ENCODE peak calls at places on chromosome 6, in seven cellular contexts. E is HCT116, I is H1, M is NT2/D1, U is HepG2, J is SK-N-SH, L is K562. R is an unnamed sample.

GRCh38 chr6:161001421-161001820 is 9.9 kb downstream of the MAP3K4 start:
- DNase-seq in E (no peak), I (no peak), M (no peak), U (peak), J (no peak), L (no peak), R (no peak)

GRCh38 chr6:4017847-4018193 is 61.1 kb downstream of the FAM217A start:
- DNase-seq in E (peak), I (no peak), M (no peak), U (peak), J (peak), L (peak), R (no peak)

GRCh38 chr6:136793348-136793747 is 1.1 kb upstream of the MAP3K5 start:
- DNase-seq in E (no peak), I (no peak), M (no peak), U (no peak), J (no peak), L (no peak), R (no peak)

GRCh38 chr6:161228911-161229591 is 44.8 kb downstream of the AGPAT4 start:
- DNase-seq in E (no peak), I (no peak), M (no peak), U (no peak), J (no peak), L (peak), R (no peak)

GRCh38 chr6:130218136-130218535 is 4.6 kb downstream of the SAMD3 start:
- DNase-seq in E (no peak), I (no peak), M (no peak), U (no peak), J (no peak), L (no peak), R (no peak)

GRCh38 chr6:140663772-140664171 is 1289.3 kb upstream of the CITED2 start:
- DNase-seq in E (no peak), I (no peak), M (no peak), U (no peak), J (no peak), L (no peak), R (no peak)

GRCh38 chr6:75437451-75438185 is 56.0 kb downstream of the FILIP1 start:
- DNase-seq in E (no peak), I (no peak), M (no peak), U (no peak), J (no peak), L (no peak), R (no peak)

GRCh38 chr6:21679761-21680265 is 86.3 kb downstream of the SOX4 start:
- DNase-seq in E (no peak), I (no peak), M (no peak), U (no peak), J (no peak), L (no peak), R (no peak)

GRCh38 chr6:168090706-168091105 is 11.7 kb upstream of the FRMD1 start:
- DNase-seq in E (no peak), I (no peak), M (no peak), U (no peak), J (no peak), L (no peak), R (no peak)

GRCh38 chr6:108588586-108588985 is 27.9 kb downstream of the FOXO3 start:
- DNase-seq in E (no peak), I (no peak), M (no peak), U (no peak), J (no peak), L (no peak), R (no peak)

GRCh38 chr6:43395822-43396221 is 26.4 kb upstream of the ZNF318 start:
- DNase-seq in E (no peak), I (no peak), M (no peak), U (no peak), J (peak), L (no peak), R (no peak)
- TF ChIP-seq YY1 in E (no peak), I (no peak), M (no peak), U (no peak), J (no peak), L (no peak), R (no peak)

GRCh38 chr6:145490068-145490467 is 245.3 kb downstream of the EPM2A start:
- DNase-seq in E (no peak), I (no peak), M (no peak), U (peak), J (no peak), L (no peak), R (no peak)
- TF ChIP-seq YY1 in E (no peak), I (no peak), M (no peak), U (no peak), J (no peak), L (no peak), R (no peak)

DNA sequence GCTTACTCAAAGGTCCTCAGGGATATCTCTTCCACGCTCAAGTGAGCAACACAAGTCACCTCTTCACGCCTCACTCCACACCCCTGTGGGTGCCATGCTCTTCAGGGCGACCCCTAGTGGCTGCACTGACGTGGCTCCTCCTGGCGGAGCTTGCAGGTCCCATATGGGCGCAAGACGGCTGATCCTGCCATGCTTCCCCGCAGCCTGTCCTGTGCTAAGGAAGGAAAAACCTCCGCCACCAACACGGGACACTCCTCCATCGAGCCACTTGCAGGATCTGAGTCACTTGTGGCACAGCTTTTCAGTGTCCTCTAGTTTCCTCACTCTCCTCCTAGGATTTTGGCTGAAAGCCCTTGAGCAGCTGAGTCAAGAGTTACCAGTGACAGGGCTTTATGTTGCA is 90.7 kb downstream of the KHDC1L start:
- DNase-seq in E (peak), I (peak), M (peak), U (peak), J (peak), L (peak), R (no peak)
- TF ChIP-seq YY1 in E (peak), I (peak), M (no peak), U (no peak), J (no peak), L (no peak), R (peak)

DNA sequence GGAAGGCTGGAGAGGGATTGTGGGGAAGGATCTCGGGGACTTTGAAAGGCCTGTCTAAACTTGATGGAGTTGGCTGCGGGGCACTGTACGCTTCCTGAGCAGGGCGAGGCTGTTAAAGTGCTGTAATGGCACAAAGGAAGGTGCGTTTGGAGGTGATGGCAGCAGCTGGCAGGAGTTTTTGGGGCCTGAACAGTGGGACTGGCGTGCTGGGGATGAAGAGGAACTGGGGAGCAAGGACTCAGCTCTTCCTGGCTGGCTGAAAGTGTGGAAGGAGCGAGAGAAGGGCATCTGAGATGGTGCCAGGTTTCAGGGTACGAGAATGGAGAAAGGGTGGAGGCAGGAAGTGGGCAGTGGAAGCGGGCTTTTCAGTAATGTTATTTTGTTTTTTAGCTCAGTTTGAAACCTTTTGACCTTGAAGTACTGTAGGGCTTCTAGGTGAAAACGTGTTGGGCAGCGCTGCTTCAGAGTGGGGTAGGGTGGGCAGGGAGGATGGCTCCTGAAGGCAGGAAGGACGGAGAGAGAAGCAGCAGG is 8.0 kb downstream of the TMEM181 start:
- DNase-seq in E (no peak), I (no peak), M (no peak), U (no peak), J (no peak), L (no peak), R (no peak)
- TF ChIP-seq YY1 in E (no peak), I (no peak), M (no peak), U (no peak), J (no peak), L (no peak), R (no peak)

DNA sequence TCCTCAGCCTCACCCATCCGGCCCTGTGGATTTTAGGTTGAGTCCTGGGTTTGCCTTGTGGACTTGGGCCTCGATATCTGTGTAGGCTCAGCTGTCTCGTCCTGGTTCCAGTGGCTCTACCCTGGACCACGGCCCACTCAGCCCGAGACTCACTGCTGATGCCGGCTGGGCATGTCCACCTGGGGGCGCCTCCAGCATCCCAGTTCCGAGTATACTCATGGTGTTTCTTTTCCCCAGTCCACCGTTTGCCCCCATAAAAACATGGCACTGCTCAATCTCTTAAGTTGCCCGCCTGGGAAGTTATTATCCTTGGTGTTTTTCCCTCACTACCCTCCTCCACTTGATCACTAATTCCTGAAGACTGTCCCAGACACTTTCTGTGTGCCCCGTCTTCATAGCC is 99.1 kb downstream of the ARID1B start:
- DNase-seq in E (no peak), I (no peak), M (no peak), U (no peak), J (peak), L (peak), R (no peak)
- TF ChIP-seq YY1 in E (no peak), I (peak), M (no peak), U (no peak), J (no peak), L (no peak), R (no peak)

GRCh38 chr6:19137419-19138035 is 699.6 kb upstream of the ID4 start:
- DNase-seq in E (no peak), I (peak), M (peak), U (no peak), J (no peak), L (no peak), R (no peak)
- TF ChIP-seq YY1 in E (no peak), I (no peak), M (no peak), U (no peak), J (no peak), L (no peak), R (no peak)

R was measured in GM12878.